ENCODE peak calls at places on chromosome 11, in seven cellular contexts. E is transverse colon, H is pancreas, K is Caco-2, U is PC-3, J is lung, Z is uterus. Q is an unnamed sample.

GRCh38 chr11:66857234-66857926 is 516 bp downstream of the LRFN4 start:
- DNase-seq in J (no peak), Z (no peak), U (no peak), H (no peak), K (no peak), E (no peak), Q (no peak)

GRCh38 chr11:66465371-66466224 is 1.1 kb upstream of the PELI3 start:
- DNase-seq in K (no peak), U (no peak), H (no peak), J (no peak), E (no peak), Z (no peak), Q (no peak)

GRCh38 chr11:45791524-45791923 is 13.4 kb upstream of the SLC35C1 start:
- DNase-seq in Z (no peak), J (no peak), U (no peak), K (no peak), E (no peak), H (no peak), Q (no peak)

GRCh38 chr11:46117842-46118241 is 3.4 kb downstream of the PHF21A start:
- DNase-seq in Z (no peak), K (no peak), U (no peak), E (no peak), H (no peak), J (no peak), Q (no peak)

GRCh38 chr11:2886191-2886894 is 768 bp upstream of the CDKN1C start:
- DNase-seq in H (peak; percentile 36), E (no peak), J (no peak), U (no peak), Z (peak; percentile 74), K (no peak), Q (peak; percentile 13)

GRCh38 chr11:131760191-131760951 is 390.0 kb downstream of the NTM start:
- DNase-seq in E (no peak), J (no peak), Z (no peak), U (no peak), H (no peak), K (no peak), Q (no peak)

GRCh38 chr11:6307879-6308278 is 12.4 kb downstream of the CAVIN3 start:
- DNase-seq in K (no peak), H (no peak), Z (no peak), E (no peak), J (no peak), U (peak; percentile 15), Q (no peak)

GRCh38 chr11:105553015-105553414 is 56.9 kb upstream of the GRIA4 start:
- DNase-seq in Z (no peak), K (peak; percentile 57), U (peak; percentile 64), J (no peak), H (no peak), E (no peak), Q (no peak)

GRCh38 chr11:32386770-32387377 is 48.5 kb downstream of the WT1 start:
- DNase-seq in H (no peak), U (peak; percentile 11), K (no peak), E (no peak), J (no peak), Z (peak; percentile 72), Q (no peak)

GRCh38 chr11:32382339-32383049 is 52.8 kb downstream of the WT1 start:
- DNase-seq in E (no peak), H (no peak), U (peak; percentile 11), K (no peak), Z (no peak), J (no peak), Q (no peak)

GRCh38 chr11:32390712-32391111 is 44.6 kb downstream of the WT1 start:
- DNase-seq in Z (no peak), U (no peak), H (no peak), J (no peak), E (no peak), K (no peak), Q (no peak)

GRCh38 chr11:32388871-32389770 is 46.2 kb downstream of the WT1 start:
- DNase-seq in E (no peak), Z (no peak), J (no peak), U (no peak), H (no peak), K (no peak), Q (no peak)

DNA sequence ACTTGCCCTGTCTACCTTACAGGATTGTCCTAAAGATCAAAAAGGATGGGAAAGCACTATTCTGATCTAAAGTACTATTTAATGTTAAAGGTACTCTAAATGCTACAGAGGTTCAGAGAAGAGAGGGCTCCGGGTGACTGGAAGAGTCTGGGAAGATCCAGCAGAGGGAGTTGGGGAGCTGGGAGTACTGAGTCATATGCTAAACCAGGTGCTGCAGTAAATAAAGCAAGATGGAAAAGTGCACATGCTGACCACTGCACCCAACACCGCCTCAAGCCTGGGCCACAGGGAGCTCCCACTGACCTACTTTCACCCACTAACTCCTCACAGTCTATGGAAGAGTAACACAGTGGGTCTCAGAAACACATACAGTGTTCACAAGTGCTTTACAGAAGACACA is 49.3 kb downstream of the WT1 start:
- DNase-seq in H (no peak), U (peak; percentile 64), J (no peak), E (peak; percentile 24), K (peak; percentile 54), Z (peak; percentile 41), Q (no peak)
- TF ChIP-seq CTCF in H (no peak), U (peak; percentile 69), J (no peak), E (peak; percentile 25), K (peak; percentile 54), Z (peak; percentile 57), Q (no peak)

GRCh38 chr11:17892409-17892808 is 120.4 kb downstream of the SERGEF start:
- DNase-seq in J (no peak), Z (no peak), H (no peak), U (no peak), E (no peak), K (no peak), Q (no peak)

GRCh38 chr11:17898071-17898470 is 114.8 kb downstream of the SERGEF start:
- DNase-seq in K (no peak), H (no peak), E (no peak), U (no peak), Z (no peak), J (no peak), Q (no peak)

GRCh38 chr11:17898782-17899181 is 114.1 kb downstream of the SERGEF start:
- DNase-seq in U (peak; percentile 10), E (no peak), K (no peak), Z (no peak), J (no peak), H (no peak), Q (no peak)

GRCh38 chr11:17897495-17897894 is 115.4 kb downstream of the SERGEF start:
- DNase-seq in K (no peak), U (no peak), H (no peak), J (no peak), E (no peak), Z (no peak), Q (no peak)

DNA sequence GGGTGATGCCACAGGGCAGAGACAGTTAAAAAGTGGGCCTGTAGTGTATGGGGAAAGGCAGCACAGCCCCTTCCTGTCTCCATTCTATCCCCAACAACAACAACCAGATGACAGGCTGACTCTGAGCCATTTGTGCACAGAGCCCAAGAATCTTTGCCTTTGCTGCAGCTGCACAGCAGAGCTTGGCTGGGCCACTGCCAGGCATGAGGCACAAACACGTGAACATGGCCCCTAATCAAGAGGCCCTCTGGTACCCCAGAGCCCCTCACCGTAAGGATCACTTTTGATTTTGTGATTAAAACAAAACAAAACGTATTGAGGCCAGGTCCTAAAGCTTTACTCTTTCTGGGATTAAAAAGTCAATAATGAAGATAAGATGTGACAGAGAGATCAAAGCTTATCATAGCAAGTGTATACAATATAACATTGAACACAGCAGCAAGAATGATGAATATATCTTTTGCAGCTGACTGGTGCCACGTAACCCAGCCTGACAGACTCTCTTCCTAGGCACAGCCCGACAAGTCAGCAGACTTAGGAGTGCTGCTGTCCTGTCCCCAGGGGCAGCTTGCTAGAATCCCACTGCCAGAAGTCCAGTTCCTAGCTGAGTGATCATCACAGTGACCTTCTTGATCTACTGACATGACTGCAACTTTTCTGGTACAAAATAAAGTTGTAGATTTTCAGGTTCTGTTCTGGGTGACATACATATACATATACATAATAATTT is 117.8 kb downstream of the SERGEF start:
- DNase-seq in J (no peak), U (no peak), E (no peak), K (no peak), Z (no peak), H (no peak), Q (no peak)
- H3K27me3 ChIP-seq in J (no peaks in the 10 kb centered on the region), U (no peaks in the 10 kb centered on the region), E (no peaks in the 10 kb centered on the region), K (no peaks in the 10 kb centered on the region), Z (no peaks in the 10 kb centered on the region), H (no peaks in the 10 kb centered on the region), Q (no peaks in the 10 kb centered on the region)

GRCh38 chr11:30477061-30477460 is 109.1 kb downstream of the MPPED2 start:
- DNase-seq in J (no peak), E (no peak), U (no peak), K (no peak), H (no peak), Z (no peak), Q (no peak)

GRCh38 chr11:30478923-30479322 is 107.2 kb downstream of the MPPED2 start:
- DNase-seq in K (no peak), Z (peak; percentile 66), J (no peak), H (no peak), E (no peak), U (no peak), Q (no peak)

GRCh38 chr11:30471244-30471643 is 114.9 kb downstream of the MPPED2 start:
- DNase-seq in U (no peak), J (no peak), H (no peak), K (no peak), E (no peak), Z (no peak), Q (no peak)

GRCh38 chr11:30468881-30469280 is 117.3 kb downstream of the MPPED2 start:
- DNase-seq in H (no peak), Z (no peak), E (no peak), U (no peak), K (no peak), J (no peak), Q (no peak)

DNA sequence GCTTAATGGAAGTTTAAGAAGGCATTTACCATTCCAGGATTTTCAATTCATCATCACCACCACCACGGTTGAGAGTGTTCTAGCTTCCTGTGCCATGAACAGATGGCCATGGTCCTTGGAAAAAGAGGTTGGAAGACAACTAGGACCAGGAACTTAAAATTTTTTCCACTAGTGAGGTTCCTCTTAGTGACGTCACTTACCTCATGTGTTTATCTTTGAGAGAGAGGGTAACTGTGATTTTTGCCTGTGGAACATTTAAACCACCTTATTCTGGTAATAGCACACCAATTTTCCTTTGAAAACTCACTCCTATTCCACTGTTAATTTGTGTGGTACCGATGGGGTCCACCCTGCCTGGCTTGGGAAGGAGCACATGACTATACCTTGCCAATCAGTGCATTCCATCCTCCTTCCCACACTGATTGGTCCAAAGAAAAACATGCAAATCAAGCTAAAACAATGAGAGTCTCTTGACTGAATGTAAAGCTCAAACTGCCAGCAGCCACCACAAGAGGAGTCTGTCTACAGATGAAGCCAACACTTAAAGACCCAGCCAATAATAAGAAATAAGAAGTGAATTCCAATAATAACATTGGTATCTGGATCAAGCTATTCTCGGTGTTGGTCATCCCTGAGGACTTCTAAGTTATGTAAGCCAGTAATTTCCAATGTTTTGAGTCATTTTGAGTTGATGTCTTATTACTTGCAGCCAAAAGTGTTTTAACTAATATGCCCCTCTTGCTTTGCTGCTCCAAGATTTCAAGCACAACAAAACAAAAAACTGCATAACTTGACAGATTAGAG is 111.8 kb downstream of the MPPED2 start:
- DNase-seq in H (no peak), J (no peak), E (no peak), U (no peak), Z (no peak), K (no peak), Q (no peak)
- TF ChIP-seq CTCF in H (no peak), J (no peak), E (no peak), U (no peak), Z (no peak), K (no peak), Q (no peak)

DNA sequence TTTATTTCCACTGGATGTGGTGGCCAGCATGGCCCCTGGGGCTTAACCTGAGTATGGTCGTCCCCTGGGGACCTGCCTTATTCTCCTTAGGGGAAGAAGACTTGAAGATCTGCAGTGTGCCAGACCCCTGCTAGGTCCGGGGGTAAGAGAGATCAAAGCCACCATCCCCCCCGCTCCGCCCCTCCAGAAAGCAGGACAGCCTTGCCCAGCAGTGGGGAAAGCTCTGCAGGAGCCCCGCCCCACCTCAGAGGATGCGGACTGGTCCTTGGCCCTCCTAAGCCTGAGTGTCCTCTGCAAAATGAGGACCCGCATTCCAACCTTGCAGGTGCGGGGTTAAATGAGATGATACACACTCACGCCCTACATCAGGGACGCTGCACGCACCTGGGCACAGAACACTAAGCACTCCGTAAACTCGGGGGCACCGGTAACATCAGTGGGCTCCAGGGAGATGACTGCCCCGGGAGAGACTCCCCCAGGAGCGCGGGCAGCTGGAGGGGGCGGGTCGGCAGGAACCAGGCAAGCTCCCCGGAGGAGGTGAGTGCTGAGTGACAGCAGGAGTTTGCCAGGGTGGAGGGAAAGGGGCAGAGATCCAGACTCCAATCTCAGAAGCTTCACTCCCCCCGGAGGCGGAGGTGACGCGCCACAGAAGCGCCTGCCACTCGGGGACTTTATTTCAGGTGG is 564 bp upstream of the ANO1 start:
- DNase-seq in E (no peak), U (peak; percentile 71), Z (no peak), H (no peak), J (no peak), K (no peak), Q (no peak)
- H3K27me3 ChIP-seq in E (peaks cover 77% of the 10 kb centered on the region), U (no peaks in the 10 kb centered on the region), Z (no peaks in the 10 kb centered on the region), H (no peaks in the 10 kb centered on the region), J (no peaks in the 10 kb centered on the region), K (peaks cover 3% of the 10 kb centered on the region), Q (peaks cover 56% of the 10 kb centered on the region)

Q was measured in CD4-positive, alpha-beta T cell.